ENCODE peak calls at places on chromosomes 2 and 18, in eight cellular contexts. J, D, F, A, N, E, X and T are unnamed samples.

GRCh38 chr18:59268722-59269562 is 4.3 kb downstream of the RAX start:
- DNase-seq in J (peak), D (no peak), F (peak), A (peak), N (peak), E (peak), X (peak), T (peak)

GRCh38 chr2:19796036-19796703 is 105.6 kb downstream of the TTC32 start:
- DNase-seq in J (no peak), D (no peak), F (peak), A (no peak), N (peak), E (no peak), X (no peak), T (no peak)

GRCh38 chr2:1556776-1557466 is 143.7 kb downstream of the TPO start:
- DNase-seq in J (no peak), D (no peak), F (peak), A (no peak), N (peak), E (no peak), X (no peak), T (no peak)

GRCh38 chr18:29309352-29309751 is 1132.4 kb upstream of the CDH2 start:
- DNase-seq in J (no peak), D (no peak), F (no peak), A (no peak), N (no peak), E (no peak), X (no peak), T (peak)

GRCh38 chr2:211867845-211868361 is 670.7 kb downstream of the ERBB4 start:
- DNase-seq in J (no peak), D (no peak), F (peak), A (no peak), N (peak), E (no peak), X (no peak), T (no peak)

GRCh38 chr2:147348886-147349285 is 495.9 kb upstream of the ACVR2A start:
- DNase-seq in J (no peak), D (no peak), F (no peak), A (no peak), N (no peak), E (no peak), X (no peak), T (no peak)

GRCh38 chr2:239657992-239658391 is 257.2 kb upstream of the HDAC4 start:
- DNase-seq in J (no peak), D (no peak), F (no peak), A (no peak), N (no peak), E (no peak), X (no peak), T (no peak)

GRCh38 chr18:21682276-21683051 is 22.1 kb downstream of the ABHD3 start:
- DNase-seq in J (no peak), D (no peak), F (peak), A (peak), N (peak), E (peak), X (no peak), T (no peak)

GRCh38 chr2:128510701-128511100 is 192.0 kb upstream of the HS6ST1 start:
- DNase-seq in J (no peak), D (no peak), F (peak), A (peak), N (peak), E (no peak), X (no peak), T (no peak)

GRCh38 chr2:180717588-180717987 is 262.8 kb upstream of the UBE2E3 start:
- DNase-seq in J (no peak), D (no peak), F (no peak), A (no peak), N (no peak), E (no peak), X (no peak), T (no peak)

GRCh38 chr2:134842930-134843490 is 4.6 kb downstream of the ACMSD start:
- DNase-seq in J (no peak), D (no peak), F (no peak), A (no peak), N (no peak), E (no peak), X (no peak), T (no peak)

GRCh38 chr2:95159690-95160449 is at the start of gene ZNF514:
- DNase-seq in J (peak), D (peak), F (peak), A (peak), N (peak), E (peak), X (peak), T (peak)

GRCh38 chr2:68805025-68805424 is 66.2 kb downstream of the BMP10 start:
- DNase-seq in J (no peak), D (no peak), F (no peak), A (no peak), N (no peak), E (no peak), X (no peak), T (no peak)

GRCh38 chr2:237968048-237968862 is 1.4 kb downstream of the UBE2F start:
- DNase-seq in J (no peak), D (peak), F (peak), A (peak), N (peak), E (no peak), X (peak), T (no peak)

GRCh38 chr2:152555048-152555447 is 162.2 kb downstream of the PRPF40A start:
- DNase-seq in J (no peak), D (no peak), F (no peak), A (no peak), N (no peak), E (no peak), X (peak), T (no peak)

GRCh38 chr2:127069003-127069402 is 38.0 kb downstream of the BIN1 start:
- DNase-seq in J (no peak), D (no peak), F (no peak), A (no peak), N (no peak), E (no peak), X (no peak), T (no peak)

GRCh38 chr2:88230912-88231311 is 60.8 kb downstream of the THNSL2 start:
- DNase-seq in J (no peak), D (no peak), F (no peak), A (no peak), N (no peak), E (no peak), X (no peak), T (no peak)

GRCh38 chr2:151849413-151850010 is 21.3 kb upstream of the ARL5A start:
- DNase-seq in J (peak), D (no peak), F (no peak), A (no peak), N (no peak), E (no peak), X (peak), T (no peak)